ENCODE peak calls at places on chromosomes 7 and 10, in seven cellular contexts. One of them, this sample, is unnamed.

GRCh38 chr10:121516483-121516882 is 81.8 kb downstream of the FGFR2 start:
- DNase-seq in non-pigmented ciliary epithelial cell: no peak
- DNase-seq in NCI-H226: no peak
- DNase-seq in fibroblast of pulmonary artery: no peak
- DNase-seq in posterior vena cava: no peak
- DNase-seq in C1 segment of cervical spinal cord: no peak
- DNase-seq in stimulated activated CD4-positive, alpha-beta T cell treated with anti-CD3 and anti-CD28 coated beads, Interleukin-1b, Interleukin-23, amount 100 ng/mL, for 1 hour: no peak
- DNase-seq in this sample: no peak

GRCh38 chr7:6266699-6267098 is 5.7 kb downstream of the CYTH3 start:
- DNase-seq in non-pigmented ciliary epithelial cell: no peak
- DNase-seq in NCI-H226: no peak
- DNase-seq in fibroblast of pulmonary artery: no peak
- DNase-seq in posterior vena cava: peak
- DNase-seq in C1 segment of cervical spinal cord: no peak
- DNase-seq in stimulated activated CD4-positive, alpha-beta T cell treated with anti-CD3 and anti-CD28 coated beads, Interleukin-1b, Interleukin-23, amount 100 ng/mL, for 1 hour: no peak
- DNase-seq in this sample: no peak

GRCh38 chr7:30238721-30239441 is 45.5 kb upstream of the ZNRF2 start:
- DNase-seq in non-pigmented ciliary epithelial cell: no peak
- DNase-seq in NCI-H226: peak
- DNase-seq in fibroblast of pulmonary artery: peak
- DNase-seq in posterior vena cava: no peak
- DNase-seq in C1 segment of cervical spinal cord: no peak
- DNase-seq in stimulated activated CD4-positive, alpha-beta T cell treated with anti-CD3 and anti-CD28 coated beads, Interleukin-1b, Interleukin-23, amount 100 ng/mL, for 1 hour: no peak
- DNase-seq in this sample: no peak

GRCh38 chr7:105439174-105439893 is 50.6 kb upstream of the SRPK2 start:
- DNase-seq in non-pigmented ciliary epithelial cell: peak
- DNase-seq in NCI-H226: peak
- DNase-seq in fibroblast of pulmonary artery: peak
- DNase-seq in posterior vena cava: no peak
- DNase-seq in C1 segment of cervical spinal cord: no peak
- DNase-seq in stimulated activated CD4-positive, alpha-beta T cell treated with anti-CD3 and anti-CD28 coated beads, Interleukin-1b, Interleukin-23, amount 100 ng/mL, for 1 hour: no peak
- DNase-seq in this sample: no peak

GRCh38 chr7:17434191-17434590 is 135.7 kb downstream of the AHR start:
- DNase-seq in non-pigmented ciliary epithelial cell: no peak
- DNase-seq in NCI-H226: no peak
- DNase-seq in fibroblast of pulmonary artery: no peak
- DNase-seq in posterior vena cava: no peak
- DNase-seq in C1 segment of cervical spinal cord: no peak
- DNase-seq in stimulated activated CD4-positive, alpha-beta T cell treated with anti-CD3 and anti-CD28 coated beads, Interleukin-1b, Interleukin-23, amount 100 ng/mL, for 1 hour: no peak
- DNase-seq in this sample: no peak

GRCh38 chr10:33660329-33660728 is 325.9 kb upstream of the NRP1 start:
- DNase-seq in non-pigmented ciliary epithelial cell: no peak
- DNase-seq in NCI-H226: no peak
- DNase-seq in fibroblast of pulmonary artery: no peak
- DNase-seq in posterior vena cava: no peak
- DNase-seq in C1 segment of cervical spinal cord: no peak
- DNase-seq in stimulated activated CD4-positive, alpha-beta T cell treated with anti-CD3 and anti-CD28 coated beads, Interleukin-1b, Interleukin-23, amount 100 ng/mL, for 1 hour: no peak
- DNase-seq in this sample: no peak

GRCh38 chr7:39560997-39561396 is 5.2 kb upstream of the YAE1 start:
- DNase-seq in non-pigmented ciliary epithelial cell: no peak
- DNase-seq in NCI-H226: no peak
- DNase-seq in fibroblast of pulmonary artery: no peak
- DNase-seq in posterior vena cava: no peak
- DNase-seq in C1 segment of cervical spinal cord: no peak
- DNase-seq in stimulated activated CD4-positive, alpha-beta T cell treated with anti-CD3 and anti-CD28 coated beads, Interleukin-1b, Interleukin-23, amount 100 ng/mL, for 1 hour: no peak
- DNase-seq in this sample: no peak

GRCh38 chr10:152915-153314 is 17.7 kb downstream of the ZMYND11 start:
- DNase-seq in non-pigmented ciliary epithelial cell: no peak
- DNase-seq in NCI-H226: no peak
- DNase-seq in fibroblast of pulmonary artery: no peak
- DNase-seq in posterior vena cava: no peak
- DNase-seq in C1 segment of cervical spinal cord: no peak
- DNase-seq in stimulated activated CD4-positive, alpha-beta T cell treated with anti-CD3 and anti-CD28 coated beads, Interleukin-1b, Interleukin-23, amount 100 ng/mL, for 1 hour: no peak
- DNase-seq in this sample: no peak

GRCh38 chr10:668786-669485 is 20.5 kb downstream of the DIP2C start:
- DNase-seq in non-pigmented ciliary epithelial cell: no peak
- DNase-seq in NCI-H226: no peak
- DNase-seq in fibroblast of pulmonary artery: no peak
- DNase-seq in posterior vena cava: peak
- DNase-seq in C1 segment of cervical spinal cord: no peak
- DNase-seq in stimulated activated CD4-positive, alpha-beta T cell treated with anti-CD3 and anti-CD28 coated beads, Interleukin-1b, Interleukin-23, amount 100 ng/mL, for 1 hour: no peak
- DNase-seq in this sample: no peak

GRCh38 chr7:77863860-77864259 is 65.3 kb downstream of the PHTF2 start:
- DNase-seq in non-pigmented ciliary epithelial cell: no peak
- DNase-seq in NCI-H226: no peak
- DNase-seq in fibroblast of pulmonary artery: no peak
- DNase-seq in posterior vena cava: no peak
- DNase-seq in C1 segment of cervical spinal cord: no peak
- DNase-seq in stimulated activated CD4-positive, alpha-beta T cell treated with anti-CD3 and anti-CD28 coated beads, Interleukin-1b, Interleukin-23, amount 100 ng/mL, for 1 hour: no peak
- DNase-seq in this sample: no peak

GRCh38 chr10:31770307-31770902 is 158.2 kb downstream of the ARHGAP12 start:
- DNase-seq in non-pigmented ciliary epithelial cell: no peak
- DNase-seq in NCI-H226: no peak
- DNase-seq in fibroblast of pulmonary artery: no peak
- DNase-seq in posterior vena cava: no peak
- DNase-seq in C1 segment of cervical spinal cord: no peak
- DNase-seq in stimulated activated CD4-positive, alpha-beta T cell treated with anti-CD3 and anti-CD28 coated beads, Interleukin-1b, Interleukin-23, amount 100 ng/mL, for 1 hour: no peak
- DNase-seq in this sample: peak

This sample was measured in effector memory CD4-positive, alpha-beta T cell.